ENCODE peak calls at places on chromosomes 4 and X, in five cellular contexts. B is WTC11, Y is H54, C is stomach, U is astrocyte of the hippocampus. M is an unnamed sample.

GRCh38 chrX:74924449-74925209 is 623 bp downstream of the NEXMIF start:
- DNase-seq in B (peak; percentile 54), Y (no peak), C (peak; percentile 59), U (peak; percentile 73), M (no peak)

GRCh38 chrX:137194164-137194563 is 160.4 kb upstream of the GPR101 start:
- DNase-seq in B (peak; percentile 24), Y (no peak), C (peak; percentile 27), U (peak; percentile 51), M (no peak)

GRCh38 chr4:103478729-103479128 is 241.1 kb downstream of the TACR3 start:
- DNase-seq in B (no peak), Y (no peak), C (no peak), U (no peak), M (no peak)

GRCh38 chr4:82372502-82372873 is 1.3 kb downstream of the HNRNPD start:
- DNase-seq in B (peak; percentile 27), Y (no peak), C (peak; percentile 43), U (peak; percentile 39), M (peak; percentile 24)

GRCh38 chr4:1354136-1354982 is 7.4 kb downstream of the UVSSA start:
- DNase-seq in B (peak; percentile 37), Y (no peak), C (no peak), U (no peak), M (no peak)

GRCh38 chr4:24805566-24805965 is 10.2 kb downstream of the SOD3 start:
- DNase-seq in B (no peak), Y (no peak), C (no peak), U (no peak), M (no peak)

GRCh38 chrX:7574325-7574724 is 268.6 kb upstream of the VCX start:
- DNase-seq in B (peak; percentile 12), Y (no peak), C (no peak), U (peak; percentile 45), M (no peak)

GRCh38 chrX:74187211-74187610 is 116.8 kb upstream of the ZCCHC13 start:
- DNase-seq in B (no peak), Y (no peak), C (no peak), U (peak; percentile 63), M (no peak)

GRCh38 chr4:113539408-113539807 is 222.1 kb downstream of the CAMK2D start:
- DNase-seq in B (no peak), Y (peak; percentile 4), C (no peak), U (peak; percentile 26), M (peak; percentile 83)

GRCh38 chr4:137032242-137032641 is 500.1 kb downstream of the PCDH18 start:
- DNase-seq in B (no peak), Y (no peak), C (no peak), U (no peak), M (peak; percentile 1)